ENCODE peak calls at places on chromosomes 11 and 22, in nine cellular contexts. W, I, J, Q, E, K, U, D and A are unnamed samples.

GRCh38 chr11:11842426-11843008 is 745 bp downstream of the USP47 start:
- DNase-seq in J (no peak), U (peak), E (peak), I (peak), D (peak), Q (peak), W (no peak), K (no peak), A (peak)

GRCh38 chr11:74566386-74566960 is 25.9 kb upstream of the POLD3 start:
- DNase-seq in K (peak), J (no peak), D (no peak), Q (no peak), I (peak), W (peak), E (no peak), U (no peak), A (no peak)

GRCh38 chr22:36901411-36902142 is 11.9 kb upstream of the CSF2RB start:
- DNase-seq in Q (no peak), U (no peak), D (no peak), I (no peak), E (no peak), K (no peak), J (no peak), W (no peak), A (no peak)

GRCh38 chr11:57568330-57568766 is 876 bp upstream of the UBE2L6 start:
- DNase-seq in E (peak), Q (peak), U (peak), I (peak), K (no peak), D (peak), J (no peak), W (peak), A (peak)

GRCh38 chr11:47886096-47886495 is 37.9 kb upstream of the NUP160 start:
- DNase-seq in E (peak), Q (peak), U (peak), I (peak), D (peak), W (no peak), J (peak), K (no peak), A (peak)

GRCh38 chr11:27255447-27255828 is 107.6 kb downstream of the CCDC34 start:
- DNase-seq in D (no peak), E (no peak), U (peak), I (no peak), W (no peak), J (no peak), K (no peak), Q (peak), A (peak)

GRCh38 chr22:31951201-31952093 is 7.1 kb downstream of the YWHAH start:
- DNase-seq in W (no peak), E (no peak), Q (no peak), I (no peak), U (no peak), K (no peak), D (no peak), J (peak), A (no peak)

GRCh38 chr11:72570893-72571741 is 103.1 kb downstream of the PDE2A start:
- DNase-seq in K (no peak), U (no peak), D (no peak), I (no peak), J (no peak), W (no peak), Q (no peak), E (peak), A (no peak)

GRCh38 chr11:128180446-128181089 is 406.8 kb downstream of the ETS1 start:
- DNase-seq in U (peak), W (no peak), D (no peak), Q (peak), I (no peak), E (no peak), K (no peak), J (no peak), A (peak)

GRCh38 chr11:1825785-1826451 is 8.9 kb upstream of the SYT8 start:
- DNase-seq in W (no peak), U (no peak), K (no peak), I (no peak), Q (no peak), D (no peak), J (no peak), E (peak), A (no peak)

GRCh38 chr22:45248832-45249561 is 8.3 kb upstream of the KIAA0930 start:
- DNase-seq in K (peak), W (no peak), U (no peak), I (no peak), D (no peak), J (peak), Q (no peak), E (no peak), A (no peak)

GRCh38 chr11:87144266-87144665 is 106.5 kb downstream of the TMEM135 start:
- DNase-seq in W (no peak), I (no peak), D (no peak), J (no peak), E (no peak), U (no peak), Q (no peak), K (no peak), A (no peak)

GRCh38 chr11:103024086-103024485 is 67.9 kb downstream of the DCUN1D5 start:
- DNase-seq in D (no peak), I (no peak), K (no peak), W (no peak), E (no peak), J (no peak), Q (no peak), U (no peak), A (no peak)

GRCh38 chr11:46149342-46149741 is 28.1 kb upstream of the PHF21A start:
- DNase-seq in D (no peak), W (no peak), U (no peak), J (no peak), K (no peak), I (no peak), E (no peak), Q (no peak), A (no peak)

GRCh38 chr22:46617250-46618103 is 2.7 kb upstream of the GRAMD4 start:
- DNase-seq in K (peak), J (no peak), E (no peak), I (no peak), U (no peak), Q (peak), W (peak), D (no peak), A (no peak)

GRCh38 chr11:76658651-76659650 is 11.6 kb downstream of the LRRC32 start:
- DNase-seq in U (no peak), J (peak), E (peak), K (no peak), Q (no peak), D (no peak), I (no peak), W (peak), A (no peak)

GRCh38 chr22:30763815-30764686 is 69.4 kb downstream of the OSBP2 start:
- DNase-seq in J (no peak), K (no peak), U (peak), D (peak), W (no peak), E (no peak), Q (peak), I (peak), A (peak)
- TF ChIP-seq CTCF in J (peak), K (peak), U (peak), D (peak), W (peak), E (peak), Q (peak), I (peak), A (peak)

GRCh38 chr11:69442807-69443137 is 38.7 kb upstream of the LINC01488 start:
- DNase-seq in J (peak), W (no peak), E (peak), Q (peak), U (no peak), I (peak), D (peak), K (peak), A (peak)
- H3K4me3 ChIP-seq in J (peak), W (no peak), E (peak), Q (no peak), U (no peak), I (no peak), D (peak), K (no peak), A (no peak)

DNA sequence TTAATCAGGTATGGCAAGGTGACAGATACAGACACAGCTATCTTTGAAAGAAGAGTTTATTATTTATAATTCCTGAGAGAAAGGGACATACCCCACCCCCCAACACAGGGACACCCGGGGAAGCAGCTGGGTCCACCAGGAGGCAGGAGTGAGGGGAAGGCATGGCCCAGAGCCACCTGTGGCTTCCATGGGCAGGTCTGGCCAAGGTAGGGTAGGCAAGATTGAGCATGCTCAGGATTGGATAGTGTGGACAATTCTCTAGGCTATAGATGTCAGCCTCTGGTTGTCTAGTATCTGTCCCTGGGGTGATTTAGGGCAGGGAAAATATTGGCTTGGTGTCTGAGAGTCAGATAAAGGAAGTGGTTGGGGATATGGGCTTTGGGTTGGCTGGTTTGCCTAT is 27.5 kb upstream of the SMIM35 start:
- DNase-seq in U (no peak), E (peak), D (no peak), K (no peak), Q (no peak), I (no peak), W (no peak), J (no peak), A (no peak)
- TF ChIP-seq CTCF in U (no peak), E (no peak), D (no peak), K (no peak), Q (no peak), I (no peak), W (no peak), J (no peak), A (no peak)

DNA sequence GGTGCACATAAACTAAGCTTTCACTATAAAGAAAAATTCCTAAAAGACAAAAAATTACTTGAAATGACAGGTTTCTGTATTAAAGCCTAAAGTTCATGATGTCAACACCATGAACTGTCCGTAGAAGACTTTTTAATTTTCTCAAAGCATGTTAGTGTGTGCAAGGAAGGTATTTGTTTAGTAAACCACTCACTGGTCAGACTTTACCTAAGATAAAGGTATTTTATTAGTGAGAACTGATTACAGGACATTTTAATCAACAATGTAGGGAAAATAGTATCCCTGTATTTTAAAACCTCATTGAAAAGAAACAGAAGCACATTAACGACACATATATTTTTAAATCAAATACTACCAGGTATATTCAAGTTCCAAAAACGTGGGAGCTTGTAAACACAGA is 2.9 kb downstream of the PICALM start:
- DNase-seq in K (no peak), I (no peak), J (no peak), W (no peak), U (no peak), D (no peak), E (no peak), Q (no peak), A (no peak)
- H3K4me3 ChIP-seq in K (peak), I (no peak), J (peak), W (peak), U (peak), D (peak), E (peak), Q (peak), A (peak)

GRCh38 chr11:35511666-35512065 is 13.8 kb downstream of the PAMR1 start:
- DNase-seq in Q (peak), K (no peak), U (peak), D (no peak), E (no peak), I (peak), J (no peak), W (no peak), A (peak)

GRCh38 chr11:35507688-35508087 is 17.7 kb downstream of the PAMR1 start:
- DNase-seq in J (no peak), E (no peak), W (no peak), K (no peak), I (no peak), D (no peak), U (no peak), Q (no peak), A (no peak)
- TF ChIP-seq CTCF in J (no peak), E (no peak), W (no peak), K (no peak), I (no peak), D (no peak), U (peak), Q (peak), A (no peak)

GRCh38 chr11:130653838-130654601 is 205.6 kb downstream of the ADAMTS15 start:
- DNase-seq in I (peak), U (peak), Q (peak), K (peak), E (peak), W (no peak), D (peak), J (peak), A (no peak)
- H3K4me3 ChIP-seq in I (no peak), U (no peak), Q (no peak), K (no peak), E (no peak), W (no peak), D (no peak), J (no peak), A (no peak)

DNA sequence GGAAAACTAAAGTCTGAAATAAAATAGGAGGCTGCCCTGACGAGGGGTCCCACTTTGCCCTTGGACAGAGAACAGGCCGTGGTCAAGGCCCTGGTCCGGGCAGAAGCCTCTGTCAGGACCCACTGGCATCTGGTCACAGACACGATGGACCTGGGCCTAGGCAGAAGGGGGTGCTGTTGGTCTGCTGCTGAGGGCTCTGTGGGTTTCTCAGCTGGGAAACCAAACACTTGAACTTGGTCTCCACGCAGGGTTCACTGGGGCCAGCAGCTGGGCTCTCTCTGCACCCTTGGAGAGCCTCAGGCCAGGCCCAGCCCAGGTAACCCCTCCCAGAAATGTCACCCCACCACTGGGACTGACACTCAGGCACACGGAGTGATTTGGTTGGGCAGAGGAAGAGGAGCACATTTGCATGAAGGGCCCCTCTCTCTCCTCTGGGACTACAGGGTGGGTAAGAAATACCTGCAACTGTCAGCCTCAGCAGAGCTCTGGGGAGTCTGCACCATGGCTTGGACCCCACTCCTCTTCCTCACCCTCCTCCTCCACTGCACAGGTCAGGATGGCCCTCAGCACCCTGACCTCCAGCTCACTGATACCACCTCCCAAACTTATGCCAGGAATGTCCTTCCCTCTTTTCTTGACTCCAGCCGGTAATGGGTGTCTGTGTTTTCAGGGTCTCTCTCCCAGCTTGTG is 48.1 kb upstream of the TOP3B start:
- DNase-seq in I (no peak), W (no peak), E (no peak), U (peak), Q (peak), J (no peak), K (no peak), D (no peak), A (no peak)
- TF ChIP-seq CTCF in I (no peak), W (no peak), E (no peak), U (peak), Q (peak), J (no peak), K (no peak), D (peak), A (peak)

GRCh38 chr11:13140028-13140870 is 131.1 kb downstream of the RASSF10 start:
- DNase-seq in I (peak), W (peak), K (peak), J (peak), U (peak), Q (peak), D (no peak), E (no peak), A (peak)

GRCh38 chr11:13137778-13138400 is 128.8 kb downstream of the RASSF10 start:
- DNase-seq in D (no peak), K (no peak), U (no peak), E (no peak), J (no peak), Q (peak), I (no peak), W (no peak), A (no peak)

GRCh38 chr11:13134886-13135285 is 125.8 kb downstream of the RASSF10 start:
- DNase-seq in Q (no peak), K (no peak), W (no peak), U (no peak), D (no peak), E (no peak), I (no peak), J (no peak), A (no peak)

GRCh38 chr11:13136272-13136596 is 127.1 kb downstream of the RASSF10 start:
- DNase-seq in W (no peak), J (no peak), E (no peak), Q (no peak), K (no peak), D (no peak), I (no peak), U (no peak), A (no peak)

GRCh38 chr11:13135385-13136271 is 126.5 kb downstream of the RASSF10 start:
- DNase-seq in D (no peak), J (no peak), Q (peak), W (no peak), E (no peak), K (no peak), U (peak), I (no peak), A (peak)
- H3K4me3 ChIP-seq in D (no peak), J (no peak), Q (no peak), W (no peak), E (no peak), K (no peak), U (no peak), I (no peak), A (no peak)

DNA sequence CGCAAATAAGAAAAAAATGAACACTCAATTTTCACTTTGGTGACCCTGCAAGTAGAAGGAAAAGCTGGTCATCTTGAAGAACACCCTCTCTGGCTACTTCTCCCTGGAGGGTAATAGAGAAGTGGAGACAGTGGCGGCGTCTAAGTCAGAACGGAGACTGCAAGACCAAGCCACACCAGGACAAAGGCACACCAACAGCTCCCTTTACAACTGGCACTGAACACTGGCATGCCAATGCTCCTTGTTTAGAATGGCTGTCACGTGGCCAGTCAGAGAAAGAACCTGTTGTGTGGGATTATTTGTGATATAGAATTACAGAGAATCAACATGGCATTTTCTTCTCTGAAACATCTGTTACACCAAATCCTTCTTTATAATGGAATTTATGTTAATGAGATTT is 61.3 kb upstream of the YPEL1 start:
- DNase-seq in Q (no peak), K (no peak), D (no peak), I (peak), W (no peak), U (no peak), E (no peak), J (no peak), A (no peak)
- TF ChIP-seq CTCF in Q (no peak), K (no peak), D (no peak), I (no peak), W (no peak), U (no peak), E (no peak), J (no peak), A (no peak)

GRCh38 chr11:34653031-34653430 is 32.1 kb downstream of the EHF start:
- DNase-seq in D (no peak), E (no peak), U (no peak), Q (no peak), I (no peak), J (no peak), W (no peak), K (no peak), A (no peak)
- H3K4me3 ChIP-seq in D (no peak), E (no peak), U (no peak), Q (no peak), I (no peak), J (no peak), W (no peak), K (no peak), A (no peak)